ENCODE peak calls at places on chromosomes 2 and 18, in ten cellular contexts. D is IMR-90, J is OCI-LY7, R is hepatocyte, E is Karpas-422, O is mammary epithelial cell, T is PC-3, F is neuronal stem cell, Q is PC-9, C is endothelial cell of umbilical vein. X is an unnamed sample.

GRCh38 chr18:78240091-78240490 is 739.5 kb upstream of the SALL3 start:
- DNase-seq in D (no peak), E (no peak), T (no peak), J (no peak), O (no peak), C (no peak), Q (no peak), R (no peak), F (no peak), X (peak; percentile 48)

GRCh38 chr18:34131008-34131407 is 93.7 kb downstream of the NOL4 start:
- DNase-seq in O (no peak), T (no peak), J (no peak), Q (no peak), F (no peak), D (no peak), E (no peak), R (no peak), C (no peak), X (no peak)

GRCh38 chr2:121128741-121129659 is 156.0 kb downstream of the TFCP2L1 start:
- DNase-seq in F (peak; percentile 24), E (peak; percentile 84), C (peak; percentile 7), D (no peak), Q (peak; percentile 76), O (peak; percentile 42), R (peak; percentile 83), T (peak; percentile 80), J (peak; percentile 20), X (peak; percentile 72)

GRCh38 chr2:68987051-68987503 is 12.6 kb downstream of the GKN1 start:
- DNase-seq in D (no peak), J (no peak), E (no peak), Q (no peak), C (no peak), R (no peak), T (no peak), F (no peak), O (no peak), X (no peak)

GRCh38 chr2:229980440-229981184 is 58.3 kb downstream of the FBXO36 start:
- DNase-seq in E (no peak), D (peak; percentile 68), Q (no peak), J (no peak), T (peak; percentile 23), R (peak; percentile 53), C (peak; percentile 90), O (peak; percentile 64), F (no peak), X (peak; percentile 44)

GRCh38 chr2:224901121-224901676 is 141.1 kb downstream of the DOCK10 start:
- DNase-seq in R (no peak), F (no peak), Q (no peak), E (no peak), J (no peak), O (no peak), D (no peak), C (no peak), T (no peak), X (no peak)

GRCh38 chr18:8706981-8707940 is 1.9 kb downstream of the MTCL1 start:
- DNase-seq in C (peak; percentile 70), Q (peak; percentile 66), T (peak; percentile 83), D (peak; percentile 73), R (peak; percentile 78), O (peak; percentile 62), F (no peak), J (peak; percentile 89), E (peak; percentile 43), X (peak; percentile 86)

GRCh38 chr2:88192613-88193012 is 22.5 kb downstream of the THNSL2 start:
- DNase-seq in D (no peak), F (no peak), C (no peak), J (no peak), Q (no peak), O (no peak), R (no peak), E (no peak), T (no peak), X (no peak)

GRCh38 chr18:59047321-59047991 is 92.2 kb upstream of the SEC11C start:
- DNase-seq in O (no peak), Q (no peak), C (no peak), J (no peak), D (no peak), T (no peak), R (no peak), F (no peak), E (no peak), X (no peak)

GRCh38 chr2:177143444-177143843 is 69.2 kb upstream of the HNRNPA3 start:
- DNase-seq in Q (no peak), R (peak; percentile 56), E (no peak), O (peak; percentile 43), F (no peak), T (peak; percentile 55), D (peak; percentile 66), J (no peak), C (peak; percentile 93), X (peak; percentile 41)

GRCh38 chr2:120613742-120614481 is 121.8 kb upstream of the GLI2 start:
- DNase-seq in T (no peak), F (no peak), D (peak; percentile 84), E (no peak), C (no peak), R (peak; percentile 30), O (peak; percentile 17), Q (peak; percentile 73), J (no peak), X (no peak)

GRCh38 chr18:26656944-26657536 is 108.7 kb upstream of the KCTD1 start:
- DNase-seq in C (peak; percentile 53), J (no peak), Q (peak; percentile 62), E (no peak), O (peak; percentile 73), T (peak; percentile 68), F (peak; percentile 54), R (peak; percentile 85), D (peak; percentile 36), X (peak; percentile 82)

GRCh38 chr2:74502720-74503505 is 3.5 kb upstream of the LBX2 start:
- DNase-seq in Q (peak; percentile 71), R (peak; percentile 92), D (peak; percentile 84), F (no peak), T (no peak), C (peak; percentile 86), O (peak; percentile 55), J (no peak), E (peak; percentile 90), X (peak; percentile 54)

GRCh38 chr2:74505448-74506246 is 1.8 kb downstream of the PCGF1 start:
- DNase-seq in O (no peak), E (no peak), C (no peak), J (no peak), R (no peak), Q (no peak), D (no peak), T (no peak), F (no peak), X (no peak)

GRCh38 chr2:74502147-74502719 is 2.8 kb upstream of the LBX2 start:
- DNase-seq in Q (no peak), D (no peak), R (peak; percentile 75), F (no peak), O (no peak), C (no peak), T (no peak), J (no peak), E (no peak), X (peak; percentile 42)

GRCh38 chr2:74504591-74504990 is 2.9 kb downstream of the PCGF1 start:
- DNase-seq in T (no peak), D (no peak), F (no peak), Q (no peak), C (no peak), R (no peak), O (no peak), J (no peak), E (no peak), X (no peak)

DNA sequence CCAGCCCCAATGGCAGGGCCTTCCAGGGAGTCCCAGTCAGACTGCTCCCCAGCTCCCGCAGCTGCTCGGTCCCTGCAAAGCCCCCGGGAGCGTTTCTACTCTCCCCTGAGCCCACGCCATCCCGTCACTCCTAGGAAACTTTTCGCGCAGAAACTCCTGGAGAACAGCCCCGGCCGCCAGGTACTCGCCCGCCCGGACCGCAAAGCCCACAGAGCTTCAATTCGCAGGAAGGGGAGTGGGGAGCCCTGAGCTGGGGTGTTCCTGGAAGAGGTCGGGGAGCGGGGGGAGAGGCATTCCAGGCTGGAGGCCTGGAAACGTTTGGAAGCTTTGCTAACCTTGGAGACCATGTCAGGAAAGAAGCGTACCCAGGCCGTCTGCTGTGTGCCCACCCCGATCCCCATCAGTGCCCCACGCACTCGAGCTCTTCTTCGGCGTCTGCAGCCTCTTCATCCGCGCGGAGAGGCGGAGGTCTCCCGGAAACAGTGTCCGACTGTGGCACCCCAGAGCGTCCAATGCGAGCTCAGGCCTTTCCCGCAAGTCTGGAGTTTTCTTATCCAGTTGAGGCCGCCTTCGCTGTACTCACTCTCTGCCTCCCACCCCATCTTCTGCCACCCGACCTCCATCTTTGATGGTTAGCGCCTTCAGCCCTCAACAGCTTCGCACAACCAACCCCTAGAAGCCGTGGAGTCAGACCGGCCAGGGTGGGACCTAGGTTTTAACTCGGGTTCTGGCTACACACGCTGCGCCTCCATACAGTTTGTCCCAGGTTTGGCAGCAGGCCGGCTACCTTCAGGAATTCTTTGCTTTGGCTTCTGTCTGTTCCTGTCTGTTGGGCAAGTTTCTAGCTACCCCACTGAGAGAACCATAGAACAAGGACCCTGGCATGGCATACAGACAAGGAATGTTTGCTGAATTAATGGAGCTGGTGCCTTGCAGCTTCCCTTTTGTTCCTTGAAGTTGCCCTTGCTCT is 3.7 kb downstream of the PCGF1 start:
- DNase-seq in D (no peak), J (no peak), E (no peak), T (no peak), C (peak; percentile 22), F (no peak), R (no peak), Q (no peak), O (no peak), X (no peak)
- H2AFZ ChIP-seq in D (peak overlapping the region; percentile 97), J (no peak overlapping the region), E (peak overlapping the region; percentile 61), T (no peak overlapping the region), C (peak overlapping the region; percentile 41), F (peak overlapping the region; percentile 82), R (peak overlapping the region; percentile 53), Q (no peak overlapping the region), O (peak overlapping the region; percentile 86), X (peak overlapping the region; percentile 67)

GRCh38 chr2:27765621-27766286 is 5.8 kb upstream of the MRPL33 start:
- DNase-seq in C (peak; percentile 57), D (no peak), E (no peak), J (no peak), O (peak; percentile 24), R (no peak), F (no peak), Q (peak; percentile 93), T (no peak), X (no peak)
- H2AFZ ChIP-seq in C (peak overlapping the region; percentile 98), D (peak overlapping the region; percentile 92), E (no peak overlapping the region), J (no peak overlapping the region), O (peak overlapping the region; percentile 84), R (no peak overlapping the region), F (no peak overlapping the region), Q (peak overlapping the region; percentile 75), T (no peak overlapping the region), X (no peak overlapping the region)

GRCh38 chr2:202193305-202193704 is 45.1 kb downstream of the SUMO1 start:
- DNase-seq in O (no peak), E (no peak), J (no peak), Q (no peak), T (no peak), D (no peak), R (no peak), C (no peak), F (no peak), X (no peak)
- H2AFZ ChIP-seq in O (no peak overlapping the region), E (no peak overlapping the region), J (no peak overlapping the region), Q (no peak overlapping the region), T (no peak overlapping the region), D (no peak overlapping the region), R (no peak overlapping the region), C (no peak overlapping the region), F (no peak overlapping the region), X (no peak overlapping the region)

DNA sequence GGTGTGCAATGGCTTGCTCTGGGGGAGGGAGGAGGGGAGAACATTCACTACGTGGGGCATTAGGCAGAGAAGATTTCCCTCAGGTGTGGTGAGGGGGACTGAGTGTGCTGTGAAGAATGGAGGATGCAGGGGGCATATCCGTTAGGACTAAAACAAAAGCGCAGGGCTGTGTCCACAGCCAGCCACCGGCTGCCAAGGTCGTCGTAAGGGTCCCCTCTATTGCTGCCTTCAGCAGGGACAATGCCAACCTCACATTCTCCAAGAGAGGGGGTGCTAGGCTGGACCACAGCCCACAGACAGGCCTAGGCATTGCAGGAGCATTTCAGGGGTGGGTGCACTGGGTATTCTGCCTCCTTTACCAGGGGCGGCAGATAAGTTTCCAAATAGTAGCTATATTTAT is 74.7 kb upstream of the OTOF start:
- DNase-seq in E (no peak), D (no peak), O (no peak), C (no peak), Q (no peak), J (no peak), R (no peak), F (no peak), T (no peak), X (no peak)
- H2AFZ ChIP-seq in E (no peak overlapping the region), D (no peak overlapping the region), O (no peak overlapping the region), C (no peak overlapping the region), Q (no peak overlapping the region), J (no peak overlapping the region), R (no peak overlapping the region), F (no peak overlapping the region), T (no peak overlapping the region), X (no peak overlapping the region)

X was measured in neural progenitor cell.